ENCODE peak calls at places on chromosomes 11 and 22, in six cellular contexts. H is neural progenitor cell, Q is choroid plexus epithelial cell, C is astrocyte of the spinal cord, Y is K562, F is mucosa of descending colon. T is an unnamed sample.

GRCh38 chr11:88569342-88569741 is 231.8 kb upstream of the CTSC start:
- DNase-seq in H (no peak), Q (peak; percentile 2), C (no peak), Y (no peak), F (no peak), T (no peak)

GRCh38 chr22:37054078-37054440 is 2.5 kb downstream of the KCTD17 start:
- DNase-seq in H (no peak), Q (no peak), C (no peak), Y (no peak), F (peak; percentile 47), T (no peak)

GRCh38 chr11:123450593-123450992 is 20.5 kb downstream of the GRAMD1B start:
- DNase-seq in H (no peak), Q (no peak), C (peak; percentile 33), Y (no peak), F (no peak), T (no peak)

GRCh38 chr11:28981331-28981865 is 873.2 kb downstream of the METTL15 start:
- DNase-seq in H (no peak), Q (peak; percentile 60), C (peak; percentile 26), Y (no peak), F (no peak), T (no peak)

GRCh38 chr11:69234740-69235710 is 58.9 kb upstream of the MYEOV start:
- DNase-seq in H (no peak), Q (no peak), C (no peak), Y (peak; percentile 82), F (no peak), T (no peak)

GRCh38 chr22:36197065-36197440 is 4.6 kb downstream of the APOL4 start:
- DNase-seq in H (peak; percentile 100), Q (peak; percentile 81), C (peak; percentile 43), Y (peak; percentile 78), F (peak; percentile 31), T (peak; percentile 49)

GRCh38 chr22:16601437-16602223 is 9.0 kb upstream of the CCT8L2 start:
- DNase-seq in H (no peak), Q (no peak), C (no peak), Y (peak; percentile 92), F (no peak), T (no peak)

GRCh38 chr22:30186048-30186447 is 60.5 kb downstream of the LIF start:
- DNase-seq in H (no peak), Q (no peak), C (no peak), Y (no peak), F (no peak), T (no peak)

GRCh38 chr11:16184588-16184987 is 171.8 kb downstream of the SOX6 start:
- DNase-seq in H (no peak), Q (peak; percentile 50), C (peak; percentile 81), Y (no peak), F (peak; percentile 37), T (no peak)

GRCh38 chr22:24424901-24425775 is 2.3 kb upstream of the ADORA2A start:
- DNase-seq in H (no peak), Q (no peak), C (no peak), Y (no peak), F (no peak), T (no peak)

GRCh38 chr22:26579331-26579886 is 10.5 kb downstream of the TPST2 start:
- DNase-seq in H (no peak), Q (no peak), C (no peak), Y (no peak), F (peak; percentile 38), T (peak; percentile 73)

GRCh38 chr11:67404515-67405195 is 772 bp downstream of the TBC1D10C start:
- DNase-seq in H (no peak), Q (no peak), C (no peak), Y (no peak), F (no peak), T (no peak)

GRCh38 chr11:78192223-78192719 is 3.6 kb downstream of the USP35 start:
- DNase-seq in H (no peak), Q (no peak), C (no peak), Y (peak; percentile 59), F (no peak), T (no peak)

GRCh38 chr11:65849366-65849765 is 8.6 kb downstream of the CFL1 start:
- DNase-seq in H (no peak), Q (no peak), C (no peak), Y (peak; percentile 10), F (no peak), T (no peak)

GRCh38 chr11:9362393-9362863 is 22.0 kb upstream of the IPO7 start:
- DNase-seq in H (no peak), Q (no peak), C (peak; percentile 19), Y (peak; percentile 48), F (no peak), T (no peak)
- TF ChIP-seq CTCF in H (no peak), Q (no peak), C (no peak), Y (peak; percentile 8), F (no peak), T (no peak)

GRCh38 chr11:111910637-111911562 is 670 bp downstream of the CRYAB start:
- DNase-seq in H (no peak), Q (no peak), C (no peak), Y (peak; percentile 82), F (no peak), T (no peak)

GRCh38 chr11:111912535-111912934 is at the start of gene HSPB2:
- DNase-seq in H (no peak), Q (no peak), C (no peak), Y (no peak), F (no peak), T (no peak)

GRCh38 chr11:111913997-111914396 is 1.5 kb downstream of the HSPB2 start:
- DNase-seq in H (no peak), Q (peak; percentile 64), C (peak; percentile 57), Y (no peak), F (peak; percentile 40), T (no peak)

GRCh38 chr11:111913031-111913861 is 712 bp downstream of the HSPB2 start:
- DNase-seq in H (no peak), Q (no peak), C (no peak), Y (no peak), F (no peak), T (no peak)

DNA sequence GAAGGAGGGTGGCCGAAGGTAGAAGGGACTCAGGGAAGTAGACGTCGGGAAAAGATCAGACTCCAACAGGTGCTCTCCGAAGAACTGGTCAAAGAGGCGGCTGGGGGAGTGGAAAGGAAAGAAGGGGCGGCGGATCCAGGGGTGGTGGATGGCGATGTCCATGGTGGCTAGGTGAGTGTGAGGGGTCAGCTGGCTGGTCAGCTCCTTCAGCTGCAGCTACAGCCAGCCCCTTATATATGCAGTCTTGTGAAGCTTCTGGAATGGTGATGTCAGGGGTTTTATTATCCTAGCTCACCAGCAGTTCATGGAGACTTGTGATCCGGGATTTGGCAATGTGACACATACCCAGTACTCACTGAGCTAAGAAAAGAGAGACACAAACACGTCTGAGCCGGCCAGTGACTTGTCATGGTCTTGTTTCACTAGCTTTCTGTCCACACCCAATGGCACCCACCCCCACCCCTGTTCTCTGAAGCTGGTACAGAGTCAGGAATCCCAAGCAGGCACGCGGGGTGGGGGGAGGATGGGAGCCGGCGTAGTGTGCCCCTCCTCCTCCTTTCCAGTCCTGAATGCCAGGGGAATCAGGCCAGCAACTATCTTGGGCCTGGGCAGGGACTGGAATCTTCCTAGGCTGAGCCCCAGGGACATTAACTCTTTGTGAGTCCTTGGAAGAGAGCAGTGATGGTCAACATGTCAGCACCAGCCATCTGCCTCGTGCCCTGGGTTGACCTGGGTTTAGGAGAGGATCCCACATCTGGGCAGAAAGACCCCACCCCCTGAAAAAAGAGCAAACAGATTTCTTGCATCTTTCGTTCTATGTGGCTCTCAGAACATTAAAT is at the start of gene CRYAB:
- DNase-seq in H (peak; percentile 34), Q (peak; percentile 69), C (peak; percentile 49), Y (peak; percentile 37), F (peak; percentile 34), T (no peak)
- H3K4me3 ChIP-seq in H (no peak within 1 kb of the TSS), Q (peak within 1 kb of the TSS; percentile 41), C (peak within 1 kb of the TSS; percentile 12), Y (no peak within 1 kb of the TSS), F (no peak within 1 kb of the TSS), T (no peak within 1 kb of the TSS)

GRCh38 chr11:73327812-73328364 is 19.8 kb downstream of the ARHGEF17 start:
- DNase-seq in H (no peak), Q (no peak), C (no peak), Y (no peak), F (no peak), T (no peak)

GRCh38 chr11:73333626-73334199 is 25.6 kb downstream of the ARHGEF17 start:
- DNase-seq in H (no peak), Q (no peak), C (no peak), Y (no peak), F (no peak), T (no peak)

GRCh38 chr11:73333173-73333572 is 25.1 kb downstream of the ARHGEF17 start:
- DNase-seq in H (no peak), Q (no peak), C (no peak), Y (no peak), F (no peak), T (no peak)

GRCh38 chr11:73331138-73331916 is 23.3 kb downstream of the ARHGEF17 start:
- DNase-seq in H (peak; percentile 95), Q (peak; percentile 85), C (no peak), Y (peak; percentile 53), F (no peak), T (no peak)

GRCh38 chr11:73330569-73331093 is 22.6 kb downstream of the ARHGEF17 start:
- DNase-seq in H (peak; percentile 64), Q (peak; percentile 76), C (no peak), Y (peak; percentile 46), F (no peak), T (no peak)
- TF ChIP-seq CTCF in H (peak; percentile 46), Q (peak; percentile 76), C (peak; percentile 73), Y (peak; percentile 49), F (no peak), T (no peak)

DNA sequence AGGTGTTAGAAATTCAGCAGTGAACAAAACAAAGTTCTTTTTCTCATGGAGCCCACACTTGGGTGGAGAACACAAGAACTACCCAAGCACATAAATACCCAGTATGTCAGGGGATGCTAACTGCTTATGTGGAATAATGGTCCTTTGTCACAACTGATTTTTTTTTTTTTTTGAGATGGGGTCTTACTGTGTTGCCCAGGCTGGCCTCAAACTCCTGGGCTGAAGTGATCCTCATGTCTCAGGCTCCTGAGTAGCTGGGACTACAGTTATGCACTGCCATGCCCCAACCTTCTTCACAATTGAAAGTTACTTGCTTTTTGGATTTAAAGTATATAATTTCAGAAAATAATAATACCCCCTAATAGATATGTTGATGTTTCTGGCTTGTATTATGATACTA is 122.6 kb upstream of the RASSF10 start:
- DNase-seq in H (no peak), Q (no peak), C (no peak), Y (no peak), F (no peak), T (no peak)
- H3K4me3 ChIP-seq in H (no peak overlapping the region), Q (no peak overlapping the region), C (no peak overlapping the region), Y (no peak overlapping the region), F (no peak overlapping the region), T (no peak overlapping the region)

DNA sequence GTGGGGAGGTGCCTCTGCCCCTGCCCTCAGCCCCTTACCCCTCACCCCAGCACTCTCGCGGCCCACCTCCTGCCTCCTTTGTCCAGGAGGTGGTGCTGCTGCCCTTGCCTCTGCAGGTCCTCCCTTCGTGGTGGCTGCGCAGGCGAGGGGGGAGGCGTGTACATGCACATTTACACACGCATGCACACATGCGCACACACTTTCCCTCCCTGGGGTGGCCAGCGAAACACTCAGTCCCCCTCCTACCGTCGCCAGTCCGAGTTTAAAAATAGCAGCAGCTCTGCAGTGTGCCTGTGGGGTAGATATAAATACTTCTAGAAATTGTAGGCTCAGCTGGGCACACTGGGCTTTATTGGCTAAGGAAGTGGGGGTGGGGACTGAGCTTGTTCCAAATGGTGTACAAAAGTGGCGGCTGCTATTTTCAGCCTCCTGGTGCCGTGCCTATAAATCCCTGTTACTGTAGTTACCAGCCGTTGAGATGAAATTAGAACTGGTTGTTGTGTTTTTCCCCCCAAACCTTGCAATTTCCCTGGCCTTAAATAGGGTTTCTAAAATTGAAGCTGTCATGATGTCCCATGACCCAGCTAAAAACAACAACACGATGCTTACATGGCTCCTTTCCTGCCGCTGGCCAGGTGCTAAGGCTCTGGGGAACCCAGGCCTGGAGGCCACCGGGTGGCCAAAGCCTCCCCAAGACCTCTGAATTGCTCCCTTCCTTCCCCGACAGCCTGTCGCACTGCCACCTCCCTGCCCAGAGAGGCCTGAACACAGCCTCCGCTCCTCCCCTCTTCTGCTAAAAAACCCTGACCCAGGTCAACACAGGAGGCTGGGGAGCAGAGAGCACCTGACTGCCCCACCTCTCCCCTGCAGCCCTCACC is 12.4 kb downstream of the PICK1 start:
- DNase-seq in H (peak; percentile 73), Q (peak; percentile 69), C (peak; percentile 49), Y (peak; percentile 66), F (peak; percentile 21), T (no peak)
- TF ChIP-seq CTCF in H (peak; percentile 69), Q (peak; percentile 71), C (peak; percentile 66), Y (peak; percentile 66), F (no peak), T (no peak)

T was measured in GM12865.